ENCODE peak calls at places on chromosomes 11 and 22, in four cellular contexts. I is amygdala, C is uterus, W is choroid plexus epithelial cell. Q is an unnamed sample.

GRCh38 chr22:28674121-28674563 is 5.5 kb downstream of the TTC28 start:
- DNase-seq in I (no peak), C (no peak), W (peak), Q (no peak)

GRCh38 chr22:49960159-49960966 is at the start of gene PIM3:
- DNase-seq in I (peak), C (peak), W (peak), Q (peak)

GRCh38 chr11:75667268-75667830 is 1.5 kb downstream of the MAP6 start:
- DNase-seq in I (peak), C (no peak), W (no peak), Q (no peak)

GRCh38 chr22:50261615-50262459 is at the start of gene MAPK12:
- DNase-seq in I (no peak), C (no peak), W (peak), Q (no peak)

GRCh38 chr22:50189849-50190181 is 4.1 kb downstream of the TRABD start:
- DNase-seq in I (no peak), C (no peak), W (peak), Q (no peak)

GRCh38 chr22:24601217-24602104 is 1.5 kb upstream of the GGT1 start:
- DNase-seq in I (no peak), C (no peak), W (no peak), Q (no peak)

GRCh38 chr22:38080468-38080846 is 3.5 kb downstream of the SLC16A8 start:
- DNase-seq in I (no peak), C (no peak), W (no peak), Q (no peak)

GRCh38 chr11:123719452-123719851 is 22.0 kb downstream of the ZNF202 start:
- DNase-seq in I (no peak), C (no peak), W (peak), Q (no peak)

GRCh38 chr22:43289976-43290663 is 53.1 kb downstream of the SCUBE1 start:
- DNase-seq in I (no peak), C (peak), W (peak), Q (peak)

GRCh38 chr11:24515632-24516031 is 18.8 kb downstream of the LUZP2 start:
- DNase-seq in I (no peak), C (no peak), W (no peak), Q (no peak)

GRCh38 chr11:8090756-8091155 is 9.7 kb downstream of the TUB start:
- DNase-seq in I (no peak), C (no peak), W (peak), Q (peak)

GRCh38 chr22:49518436-49518970 is 309.2 kb downstream of the BRD1 start:
- DNase-seq in I (no peak), C (no peak), W (no peak), Q (no peak)

GRCh38 chr22:20867179-20868099 is 8.6 kb downstream of the SNAP29 start:
- DNase-seq in I (no peak), C (peak), W (peak), Q (peak)

GRCh38 chr11:15206791-15207190 is 92.1 kb downstream of the INSC start:
- DNase-seq in I (no peak), C (no peak), W (no peak), Q (no peak)

GRCh38 chr11:24253237-24253760 is 243.6 kb upstream of the LUZP2 start:
- DNase-seq in I (no peak), C (no peak), W (peak), Q (no peak)

GRCh38 chr11:79564288-79564925 is 123.6 kb upstream of the TENM4 start:
- DNase-seq in I (no peak), C (no peak), W (no peak), Q (no peak)

GRCh38 chr22:37913233-37913721 is 7.2 kb downstream of the MICALL1 start:
- DNase-seq in I (no peak), C (no peak), W (no peak), Q (no peak)

GRCh38 chr22:25407226-25407858 is 157.1 kb upstream of the GRK3 start:
- DNase-seq in I (no peak), C (no peak), W (no peak), Q (no peak)

GRCh38 chr22:19815093-19815822 is 39.4 kb downstream of the GNB1L start:
- DNase-seq in I (no peak), C (no peak), W (no peak), Q (no peak)

GRCh38 chr11:15159085-15159484 is 44.4 kb downstream of the INSC start:
- DNase-seq in I (no peak), C (no peak), W (peak), Q (no peak)

GRCh38 chr11:42951266-42951665 is 360.5 kb upstream of the API5 start:
- DNase-seq in I (no peak), C (no peak), W (no peak), Q (no peak)

GRCh38 chr22:44192098-44192810 is 11.5 kb downstream of the PARVG start:
- DNase-seq in I (no peak), C (no peak), W (peak), Q (peak)

GRCh38 chr11:77517226-77517625 is 43.3 kb upstream of the PAK1 start:
- DNase-seq in I (no peak), C (no peak), W (no peak), Q (no peak)

GRCh38 chr22:50222508-50222907 is 21.7 kb downstream of the SELENOO start:
- DNase-seq in I (no peak), C (no peak), W (no peak), Q (peak)

GRCh38 chr22:42716221-42716620 is 4.4 kb downstream of the A4GALT start:
- DNase-seq in I (no peak), C (no peak), W (no peak), Q (no peak)

GRCh38 chr22:41919357-41920224 is 4.7 kb upstream of the SHISA8 start:
- DNase-seq in I (no peak), C (no peak), W (peak), Q (no peak)

GRCh38 chr11:103529217-103529684 is 420.0 kb downstream of the DYNC2H1 start:
- DNase-seq in I (no peak), C (no peak), W (peak), Q (no peak)

GRCh38 chr22:26646158-26646557 is 11.2 kb upstream of the MIAT start:
- DNase-seq in I (no peak), C (no peak), W (peak), Q (no peak)

GRCh38 chr22:21972293-21972779 is 10.3 kb downstream of the TOP3B start:
- DNase-seq in I (no peak), C (no peak), W (peak), Q (no peak)

GRCh38 chr11:83115551-83115950 is 41.4 kb upstream of the PCF11 start:
- DNase-seq in I (no peak), C (no peak), W (peak), Q (peak)

GRCh38 chr11:69388661-69389060 is 92.8 kb upstream of the LINC01488 start:
- DNase-seq in I (no peak), C (no peak), W (no peak), Q (no peak)

GRCh38 chr22:45029501-45029900 is 19.7 kb upstream of the PHF21B start:
- DNase-seq in I (no peak), C (no peak), W (no peak), Q (no peak)

GRCh38 chr22:23549198-23549595 is 30.9 kb downstream of the IGLL1 start:
- DNase-seq in I (no peak), C (no peak), W (no peak), Q (peak)

GRCh38 chr11:82733444-82734119 is at the start of gene FAM181B:
- DNase-seq in I (peak), C (peak), W (peak), Q (peak)

Q was measured in sigmoid colon.